ENCODE peak calls at places on chromosomes 4 and X, in six cellular contexts. One of them, this sample, is unnamed.

GRCh38 chr4:106869551-106869950 is 166.6 kb downstream of the DKK2 start:
- DNase-seq in neural crest cell: no peak
- DNase-seq in esophagus squamous epithelium: no peak
- DNase-seq in BJ: no peak
- DNase-seq in heart left ventricle: no peak
- DNase-seq in ascending aorta: no peak
- DNase-seq in this sample: peak

GRCh38 chrX:42821803-42822443 is 44.0 kb upstream of the PPP1R2C start:
- DNase-seq in neural crest cell: no peak
- DNase-seq in esophagus squamous epithelium: no peak
- DNase-seq in BJ: no peak
- DNase-seq in heart left ventricle: no peak
- DNase-seq in ascending aorta: no peak
- DNase-seq in this sample: no peak

GRCh38 chr4:34731045-34731444 is 1513.3 kb downstream of the ARAP2 start:
- DNase-seq in neural crest cell: no peak
- DNase-seq in esophagus squamous epithelium: no peak
- DNase-seq in BJ: no peak
- DNase-seq in heart left ventricle: no peak
- DNase-seq in ascending aorta: no peak
- DNase-seq in this sample: peak

GRCh38 chr4:20723019-20723418 is 22.8 kb downstream of the PACRGL start:
- DNase-seq in neural crest cell: no peak
- DNase-seq in esophagus squamous epithelium: no peak
- DNase-seq in BJ: no peak
- DNase-seq in heart left ventricle: no peak
- DNase-seq in ascending aorta: no peak
- DNase-seq in this sample: peak

GRCh38 chr4:130478406-130478805 is 1382.5 kb downstream of the C4orf33 start:
- DNase-seq in neural crest cell: no peak
- DNase-seq in esophagus squamous epithelium: no peak
- DNase-seq in BJ: peak
- DNase-seq in heart left ventricle: no peak
- DNase-seq in ascending aorta: no peak
- DNase-seq in this sample: peak

GRCh38 chr4:59455751-59456150 is 1744.4 kb upstream of the ADGRL3 start:
- DNase-seq in neural crest cell: no peak
- DNase-seq in esophagus squamous epithelium: no peak
- DNase-seq in BJ: no peak
- DNase-seq in heart left ventricle: no peak
- DNase-seq in ascending aorta: no peak
- DNase-seq in this sample: no peak

GRCh38 chr4:125316391-125316780 is 1.6 kb downstream of the FAT4 start:
- DNase-seq in neural crest cell: no peak
- DNase-seq in esophagus squamous epithelium: no peak
- DNase-seq in BJ: no peak
- DNase-seq in heart left ventricle: peak
- DNase-seq in ascending aorta: no peak
- DNase-seq in this sample: peak

GRCh38 chrX:118847676-118848075 is 24.1 kb downstream of the ZCCHC12 start:
- DNase-seq in neural crest cell: no peak
- DNase-seq in esophagus squamous epithelium: no peak
- DNase-seq in BJ: no peak
- DNase-seq in heart left ventricle: no peak
- DNase-seq in ascending aorta: no peak
- DNase-seq in this sample: peak

GRCh38 chr4:54152846-54153600 is 53.1 kb downstream of the GSX2 start:
- DNase-seq in neural crest cell: no peak
- DNase-seq in esophagus squamous epithelium: no peak
- DNase-seq in BJ: peak
- DNase-seq in heart left ventricle: no peak
- DNase-seq in ascending aorta: no peak
- DNase-seq in this sample: peak

GRCh38 chrX:109533005-109533404 is 3.6 kb upstream of the NXT2 start:
- DNase-seq in neural crest cell: no peak
- DNase-seq in esophagus squamous epithelium: no peak
- DNase-seq in BJ: no peak
- DNase-seq in heart left ventricle: no peak
- DNase-seq in ascending aorta: no peak
- DNase-seq in this sample: no peak

GRCh38 chr4:152776352-152776751 is 3.2 kb downstream of the TIGD4 start:
- DNase-seq in neural crest cell: no peak
- DNase-seq in esophagus squamous epithelium: no peak
- DNase-seq in BJ: no peak
- DNase-seq in heart left ventricle: no peak
- DNase-seq in ascending aorta: no peak
- DNase-seq in this sample: peak

GRCh38 chr4:87807402-87807801 is 8.0 kb downstream of the IBSP start:
- DNase-seq in neural crest cell: no peak
- DNase-seq in esophagus squamous epithelium: no peak
- DNase-seq in BJ: no peak
- DNase-seq in heart left ventricle: no peak
- DNase-seq in ascending aorta: no peak
- DNase-seq in this sample: peak

GRCh38 chr4:124019749-124020549 is 623.4 kb downstream of the SPRY1 start:
- DNase-seq in neural crest cell: no peak
- DNase-seq in esophagus squamous epithelium: no peak
- DNase-seq in BJ: no peak
- DNase-seq in heart left ventricle: no peak
- DNase-seq in ascending aorta: no peak
- DNase-seq in this sample: no peak

GRCh38 chr4:78190595-78190994 is 133.5 kb downstream of the FRAS1 start:
- DNase-seq in neural crest cell: no peak
- DNase-seq in esophagus squamous epithelium: no peak
- DNase-seq in BJ: no peak
- DNase-seq in heart left ventricle: no peak
- DNase-seq in ascending aorta: no peak
- DNase-seq in this sample: no peak

GRCh38 chr4:61739899-61740298 is 539.8 kb downstream of the ADGRL3 start:
- DNase-seq in neural crest cell: no peak
- DNase-seq in esophagus squamous epithelium: no peak
- DNase-seq in BJ: no peak
- DNase-seq in heart left ventricle: no peak
- DNase-seq in ascending aorta: no peak
- DNase-seq in this sample: no peak
- TF ChIP-seq CTCF in neural crest cell: no peak
- TF ChIP-seq CTCF in esophagus squamous epithelium: no peak
- TF ChIP-seq CTCF in BJ: no peak
- TF ChIP-seq CTCF in heart left ventricle: no peak
- TF ChIP-seq CTCF in ascending aorta: no peak
- TF ChIP-seq CTCF in this sample: no peak

DNA sequence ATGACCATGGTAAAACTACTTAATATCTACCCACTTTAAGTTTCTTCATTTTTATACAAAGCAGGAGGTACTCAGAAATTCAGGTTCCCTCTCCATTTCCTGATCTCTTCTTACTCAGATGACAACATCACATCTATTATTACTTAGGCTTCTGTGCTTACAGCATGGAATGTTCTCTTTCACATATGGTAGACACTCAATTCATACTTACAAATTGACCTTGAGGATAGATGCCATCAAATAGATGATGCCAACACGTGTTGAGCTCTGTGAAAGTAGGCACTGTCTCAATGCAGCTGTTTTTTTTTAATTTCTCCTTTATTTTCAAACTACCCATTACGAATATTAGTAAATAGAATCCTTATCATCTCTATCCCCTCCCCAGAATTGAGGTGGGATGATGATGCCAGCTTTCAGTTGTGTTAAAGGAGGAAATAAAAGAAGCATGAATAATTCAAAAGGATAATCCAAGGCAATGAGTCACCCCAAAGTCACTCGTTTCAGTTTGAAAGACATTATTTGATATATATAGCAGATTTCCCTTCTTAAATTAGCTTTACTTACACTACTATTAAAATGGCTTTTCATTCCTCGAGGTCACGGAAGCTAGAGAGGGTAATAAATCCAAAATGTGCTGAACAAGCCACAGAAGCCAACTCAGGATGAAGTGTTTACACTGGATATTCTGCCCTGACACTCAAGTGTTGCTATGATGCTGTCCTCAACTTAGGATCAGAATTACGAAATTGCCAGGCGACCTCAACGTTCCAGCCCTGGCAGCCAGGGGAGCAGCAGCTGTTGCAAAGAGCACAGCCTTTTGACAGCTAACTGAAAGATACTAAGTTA is 124.2 kb upstream of the EOLA2 start:
- DNase-seq in neural crest cell: no peak
- DNase-seq in esophagus squamous epithelium: no peak
- DNase-seq in BJ: peak
- DNase-seq in heart left ventricle: peak
- DNase-seq in ascending aorta: no peak
- DNase-seq in this sample: peak
- TF ChIP-seq CTCF in neural crest cell: no peak
- TF ChIP-seq CTCF in esophagus squamous epithelium: no peak
- TF ChIP-seq CTCF in BJ: peak
- TF ChIP-seq CTCF in heart left ventricle: no peak
- TF ChIP-seq CTCF in ascending aorta: no peak
- TF ChIP-seq CTCF in this sample: no peak

DNA sequence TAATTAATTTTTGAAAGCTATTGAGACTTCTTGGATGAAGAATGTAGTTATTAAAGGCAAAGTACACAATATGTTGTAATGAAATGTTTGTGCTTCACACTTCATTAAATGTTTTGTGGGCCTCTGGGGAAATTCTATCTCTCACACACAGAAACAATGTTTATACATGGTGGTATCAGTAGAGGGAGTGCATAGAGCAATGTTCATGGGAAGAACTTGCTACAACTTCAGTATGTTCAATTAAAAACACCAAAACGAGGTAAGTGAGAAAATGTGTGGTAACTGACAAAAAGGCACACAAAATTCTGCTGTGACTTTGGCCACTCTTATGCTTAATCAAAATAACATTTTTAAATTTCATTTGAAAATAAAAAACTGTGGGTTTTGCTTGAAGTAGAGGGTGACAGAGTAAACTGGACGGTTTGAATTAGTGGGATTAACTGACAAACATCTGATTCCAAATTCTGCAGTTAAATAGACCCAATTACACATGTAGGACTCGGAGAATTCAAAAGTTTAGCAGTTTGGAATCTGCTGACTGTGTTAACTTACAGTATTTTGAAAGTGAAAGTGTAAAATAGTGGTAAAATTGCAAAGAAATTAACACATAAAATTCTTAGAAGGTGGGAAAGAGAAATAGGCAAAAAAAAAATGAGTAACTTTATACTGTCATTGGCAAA is 111.4 kb upstream of the TTC29 start:
- DNase-seq in neural crest cell: no peak
- DNase-seq in esophagus squamous epithelium: no peak
- DNase-seq in BJ: no peak
- DNase-seq in heart left ventricle: no peak
- DNase-seq in ascending aorta: no peak
- DNase-seq in this sample: peak
- TF ChIP-seq CTCF in neural crest cell: no peak
- TF ChIP-seq CTCF in esophagus squamous epithelium: no peak
- TF ChIP-seq CTCF in BJ: peak
- TF ChIP-seq CTCF in heart left ventricle: peak
- TF ChIP-seq CTCF in ascending aorta: no peak
- TF ChIP-seq CTCF in this sample: no peak

GRCh38 chrX:10769696-10770619 is 149.6 kb upstream of the MID1 start:
- DNase-seq in neural crest cell: peak
- DNase-seq in esophagus squamous epithelium: no peak
- DNase-seq in BJ: no peak
- DNase-seq in heart left ventricle: no peak
- DNase-seq in ascending aorta: no peak
- DNase-seq in this sample: peak
- TF ChIP-seq CTCF in neural crest cell: no peak
- TF ChIP-seq CTCF in esophagus squamous epithelium: no peak
- TF ChIP-seq CTCF in BJ: no peak
- TF ChIP-seq CTCF in heart left ventricle: no peak
- TF ChIP-seq CTCF in ascending aorta: no peak
- TF ChIP-seq CTCF in this sample: no peak

GRCh38 chr4:23891064-23891421 is 1.2 kb upstream of the PPARGC1A start:
- DNase-seq in neural crest cell: no peak
- DNase-seq in esophagus squamous epithelium: no peak
- DNase-seq in BJ: no peak
- DNase-seq in heart left ventricle: no peak
- DNase-seq in ascending aorta: no peak
- DNase-seq in this sample: no peak
- TF ChIP-seq CTCF in neural crest cell: no peak
- TF ChIP-seq CTCF in esophagus squamous epithelium: no peak
- TF ChIP-seq CTCF in BJ: no peak
- TF ChIP-seq CTCF in heart left ventricle: no peak
- TF ChIP-seq CTCF in ascending aorta: no peak
- TF ChIP-seq CTCF in this sample: no peak

GRCh38 chr4:4480685-4481393 is 61.0 kb downstream of the STX18 start:
- DNase-seq in neural crest cell: peak
- DNase-seq in esophagus squamous epithelium: no peak
- DNase-seq in BJ: peak
- DNase-seq in heart left ventricle: no peak
- DNase-seq in ascending aorta: no peak
- DNase-seq in this sample: peak
- TF ChIP-seq CTCF in neural crest cell: peak
- TF ChIP-seq CTCF in esophagus squamous epithelium: no peak
- TF ChIP-seq CTCF in BJ: peak
- TF ChIP-seq CTCF in heart left ventricle: peak
- TF ChIP-seq CTCF in ascending aorta: peak
- TF ChIP-seq CTCF in this sample: no peak

GRCh38 chrX:98379134-98379533 is 1495.4 kb downstream of the RPA4 start:
- DNase-seq in neural crest cell: no peak
- DNase-seq in esophagus squamous epithelium: no peak
- DNase-seq in BJ: no peak
- DNase-seq in heart left ventricle: no peak
- DNase-seq in ascending aorta: no peak
- DNase-seq in this sample: no peak
- TF ChIP-seq CTCF in neural crest cell: peak
- TF ChIP-seq CTCF in esophagus squamous epithelium: no peak
- TF ChIP-seq CTCF in BJ: no peak
- TF ChIP-seq CTCF in heart left ventricle: no peak
- TF ChIP-seq CTCF in ascending aorta: no peak
- TF ChIP-seq CTCF in this sample: no peak

GRCh38 chr4:1092026-1092982 is 21.1 kb downstream of the RNF212 start:
- DNase-seq in neural crest cell: no peak
- DNase-seq in esophagus squamous epithelium: no peak
- DNase-seq in BJ: no peak
- DNase-seq in heart left ventricle: no peak
- DNase-seq in ascending aorta: no peak
- DNase-seq in this sample: no peak
- TF ChIP-seq CTCF in neural crest cell: no peak
- TF ChIP-seq CTCF in esophagus squamous epithelium: no peak
- TF ChIP-seq CTCF in BJ: peak
- TF ChIP-seq CTCF in heart left ventricle: no peak
- TF ChIP-seq CTCF in ascending aorta: no peak
- TF ChIP-seq CTCF in this sample: no peak

GRCh38 chrX:124540474-124540873 is 194.1 kb downstream of the SH2D1A start:
- DNase-seq in neural crest cell: no peak
- DNase-seq in esophagus squamous epithelium: no peak
- DNase-seq in BJ: no peak
- DNase-seq in heart left ventricle: no peak
- DNase-seq in ascending aorta: no peak
- DNase-seq in this sample: peak
- TF ChIP-seq CTCF in neural crest cell: no peak
- TF ChIP-seq CTCF in esophagus squamous epithelium: no peak
- TF ChIP-seq CTCF in BJ: no peak
- TF ChIP-seq CTCF in heart left ventricle: no peak
- TF ChIP-seq CTCF in ascending aorta: no peak
- TF ChIP-seq CTCF in this sample: no peak

GRCh38 chr4:2386717-2387116 is 31.7 kb downstream of the ZFYVE28 start:
- DNase-seq in neural crest cell: no peak
- DNase-seq in esophagus squamous epithelium: no peak
- DNase-seq in BJ: no peak
- DNase-seq in heart left ventricle: no peak
- DNase-seq in ascending aorta: no peak
- DNase-seq in this sample: no peak
- TF ChIP-seq CTCF in neural crest cell: no peak
- TF ChIP-seq CTCF in esophagus squamous epithelium: no peak
- TF ChIP-seq CTCF in BJ: no peak
- TF ChIP-seq CTCF in heart left ventricle: no peak
- TF ChIP-seq CTCF in ascending aorta: no peak
- TF ChIP-seq CTCF in this sample: no peak

This sample was measured in bronchial epithelial cell.